ENCODE peak calls at places on chromosomes 1 and 21, in four cellular contexts. Z is K562, V is HepG2, U is H1. O is an unnamed sample.

GRCh38 chr1:70360321-70360720 is 5.8 kb upstream of the ANKRD13C start:
- DNase-seq in Z (peak), V (no peak), U (no peak), O (no peak)

GRCh38 chr1:152044386-152044785 is 7.6 kb upstream of the S100A11 start:
- DNase-seq in Z (no peak), V (no peak), U (no peak), O (no peak)

GRCh38 chr1:224262373-224263054 is 67.5 kb downstream of the NVL start:
- DNase-seq in Z (peak), V (no peak), U (no peak), O (no peak)

GRCh38 chr1:2554621-2555387 is 1.4 kb upstream of the TNFRSF14 start:
- DNase-seq in Z (peak), V (no peak), U (no peak), O (no peak)

GRCh38 chr1:47970882-47971281 is 26.3 kb downstream of the TRABD2B start:
- DNase-seq in Z (no peak), V (no peak), U (no peak), O (no peak)

GRCh38 chr21:34687065-34687464 is 18.3 kb downstream of the CLIC6 start:
- DNase-seq in Z (no peak), V (no peak), U (no peak), O (no peak)

GRCh38 chr1:165912638-165913037 is 85.2 kb downstream of the UCK2 start:
- DNase-seq in Z (no peak), V (no peak), U (no peak), O (no peak)

GRCh38 chr1:174965006-174965971 is 34.5 kb upstream of the CACYBP start:
- DNase-seq in Z (no peak), V (no peak), U (no peak), O (no peak)

GRCh38 chr1:214234635-214235025 is 46.3 kb upstream of the SMYD2 start:
- DNase-seq in Z (no peak), V (no peak), U (no peak), O (no peak)

GRCh38 chr1:21212126-21212525 is 35.4 kb upstream of the EIF4G3 start:
- DNase-seq in Z (no peak), V (peak), U (no peak), O (no peak)

GRCh38 chr1:145720556-145720877 is 1.2 kb downstream of the CD160 start:
- DNase-seq in Z (no peak), V (no peak), U (no peak), O (no peak)

GRCh38 chr1:38559180-38559874 is 300.2 kb downstream of the RRAGC start:
- DNase-seq in Z (no peak), V (no peak), U (no peak), O (peak)

GRCh38 chr1:212529211-212529731 is 79.3 kb upstream of the ATF3 start:
- DNase-seq in Z (no peak), V (no peak), U (no peak), O (no peak)

GRCh38 chr1:218945050-218945449 is 228.6 kb upstream of the LYPLAL1 start:
- DNase-seq in Z (no peak), V (no peak), U (no peak), O (no peak)

GRCh38 chr1:155093938-155094621 is 15.4 kb downstream of the EFNA3 start:
- DNase-seq in Z (peak), V (peak), U (no peak), O (no peak)

GRCh38 chr1:116806245-116806644 is 52.0 kb downstream of the CD2 start:
- DNase-seq in Z (no peak), V (no peak), U (no peak), O (peak)

GRCh38 chr1:38815903-38816627 is 43.5 kb downstream of the RRAGC start:
- DNase-seq in Z (peak), V (no peak), U (no peak), O (peak)

GRCh38 chr1:184994301-184994700 is 20.0 kb upstream of the NIBAN1 start:
- DNase-seq in Z (no peak), V (no peak), U (no peak), O (no peak)

GRCh38 chr21:38136201-38136600 is 120.6 kb upstream of the KCNJ15 start:
- DNase-seq in Z (no peak), V (no peak), U (no peak), O (no peak)

GRCh38 chr1:26786437-26787380 is 1.0 kb upstream of the PIGV start:
- DNase-seq in Z (peak), V (peak), U (no peak), O (no peak)

GRCh38 chr1:4088676-4089075 is 188.6 kb upstream of the C1orf174 start:
- DNase-seq in Z (no peak), V (no peak), U (no peak), O (no peak)

GRCh38 chr1:48495911-48496310 is 23.9 kb upstream of the SPATA6 start:
- DNase-seq in Z (no peak), V (no peak), U (no peak), O (no peak)

GRCh38 chr1:220818421-220819173 is 31.9 kb downstream of the MTARC1 start:
- DNase-seq in Z (no peak), V (no peak), U (peak), O (no peak)

GRCh38 chr1:30955448-30956015 is 47.0 kb upstream of the SDC3 start:
- DNase-seq in Z (no peak), V (no peak), U (no peak), O (no peak)
- TF ChIP-seq GABPA in Z (no peak), V (no peak), U (no peak), O (no peak)

DNA sequence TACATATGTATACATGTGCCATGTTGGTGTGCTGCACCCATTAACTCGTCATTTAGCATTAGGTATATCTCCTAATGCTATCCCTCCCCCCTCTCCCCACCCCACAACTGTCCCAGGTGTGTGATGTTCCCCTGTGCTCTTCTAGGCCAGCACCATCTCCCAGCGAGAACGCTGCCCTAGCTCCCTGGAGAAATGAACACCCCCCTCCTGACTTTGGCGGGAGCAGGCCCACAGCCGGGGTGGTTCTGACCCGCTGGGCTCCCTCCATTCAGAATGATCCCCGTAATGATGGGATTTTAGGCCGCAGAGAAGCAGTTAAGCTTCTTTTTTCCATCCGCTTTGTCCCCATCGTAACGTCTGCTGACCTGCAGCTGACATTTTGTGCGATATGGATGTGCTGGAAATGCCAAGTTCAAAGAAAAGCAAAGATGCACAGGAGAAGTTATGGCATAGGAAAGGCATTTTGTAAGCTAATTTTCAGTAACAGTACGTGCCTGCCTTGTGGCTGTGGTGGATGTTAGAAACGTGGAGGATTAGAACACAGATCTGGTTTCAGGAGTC is 39.3 kb downstream of the ELK4 start:
- DNase-seq in Z (no peak), V (no peak), U (no peak), O (no peak)
- TF ChIP-seq BRCA1 in Z (no peak), V (no peak), U (no peak), O (no peak)

DNA sequence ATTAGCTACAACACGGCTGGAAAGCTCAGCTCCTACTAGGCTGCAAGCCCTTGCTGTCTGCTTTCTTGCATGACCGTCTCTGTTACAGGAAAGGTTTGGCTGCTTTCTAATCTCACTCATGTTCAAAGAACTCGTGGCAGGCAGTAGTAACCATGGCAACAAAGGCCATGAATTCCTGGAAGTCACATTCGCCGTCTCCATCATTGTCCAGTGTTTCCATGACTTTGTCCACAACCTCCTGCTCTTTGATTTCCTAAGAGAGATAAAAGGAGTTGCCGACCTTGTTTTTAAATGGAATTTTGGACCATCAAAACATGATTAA is 5.7 kb downstream of the S100B start:
- DNase-seq in Z (peak), V (peak), U (no peak), O (no peak)
- TF ChIP-seq GABPA in Z (no peak), V (no peak), U (no peak), O (no peak)

DNA sequence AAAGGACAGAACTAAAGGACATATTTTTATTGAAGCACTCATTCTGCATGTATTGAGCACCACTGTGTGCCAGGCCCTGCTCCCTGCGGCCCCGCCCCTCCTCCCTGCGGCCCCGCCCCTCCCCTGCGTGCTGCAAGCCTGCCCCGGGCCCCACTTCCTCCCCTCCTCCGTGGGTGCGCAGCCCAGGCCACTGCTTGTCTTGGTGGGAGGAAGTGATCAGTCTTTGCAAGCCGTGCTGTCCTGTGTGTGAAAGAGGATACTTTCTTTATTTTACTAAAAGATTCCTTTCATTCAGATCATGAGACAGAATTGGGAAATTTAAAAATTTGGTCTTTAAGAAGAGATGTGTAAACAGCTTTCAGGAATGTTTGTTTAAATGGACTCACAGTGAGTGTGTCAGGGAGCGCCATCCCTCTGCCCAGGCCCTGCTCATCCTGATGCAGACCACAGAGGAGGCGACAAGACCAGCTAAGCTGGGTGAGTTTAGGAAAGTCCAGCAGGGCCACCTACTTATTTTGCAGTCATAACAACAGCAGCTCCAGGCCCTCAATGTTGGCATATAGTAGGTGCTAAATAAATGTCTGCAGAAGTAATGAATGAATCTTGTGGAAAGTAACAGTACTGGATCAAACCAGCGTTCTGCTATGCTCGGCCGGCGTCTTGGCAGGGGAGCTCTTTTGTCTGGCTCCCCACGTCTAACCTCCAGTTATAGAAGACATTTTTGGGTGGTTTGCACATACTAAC is 88.3 kb upstream of the SELENON start:
- DNase-seq in Z (peak), V (no peak), U (no peak), O (no peak)
- TF ChIP-seq BRCA1 in Z (no peak), V (no peak), U (no peak), O (no peak)

GRCh38 chr1:94702440-94702810 is 117.7 kb upstream of the SLC44A3 start:
- DNase-seq in Z (no peak), V (no peak), U (no peak), O (no peak)
- TF ChIP-seq GABPA in Z (no peak), V (no peak), U (no peak), O (no peak)